ENCODE peak calls at places on chromosomes 5 and 9, in eight cellular contexts. C is mucosa of descending colon, G is endodermal cell, W is Calu3, L is PC-3, S is foreskin fibroblast, M is psoas muscle, T is cardiac fibroblast. B is an unnamed sample.

GRCh38 chr5:151619812-151620462 is 28.8 kb upstream of the FAT2 start:
- DNase-seq in C (no peak), G (peak), W (no peak), L (peak), S (no peak), M (no peak), T (no peak), B (no peak)

GRCh38 chr5:161411156-161411555 is 135.4 kb downstream of the GABRB2 start:
- DNase-seq in C (no peak), G (no peak), W (no peak), L (no peak), S (no peak), M (no peak), T (no peak), B (no peak)

GRCh38 chr9:81976351-81976750 is 12.2 kb upstream of the SPATA31D1 start:
- DNase-seq in C (no peak), G (peak), W (no peak), L (no peak), S (no peak), M (no peak), T (no peak), B (no peak)

GRCh38 chr9:469672-470040 is 255.0 kb downstream of the DOCK8 start:
- DNase-seq in C (peak), G (no peak), W (no peak), L (no peak), S (no peak), M (peak), T (no peak), B (no peak)

GRCh38 chr5:68454766-68455165 is 239.2 kb downstream of the PIK3R1 start:
- DNase-seq in C (no peak), G (no peak), W (no peak), L (no peak), S (peak), M (no peak), T (no peak), B (no peak)

GRCh38 chr9:137312852-137313325 is 10.8 kb upstream of the NRARP start:
- DNase-seq in C (peak), G (peak), W (no peak), L (no peak), S (no peak), M (no peak), T (no peak), B (no peak)

GRCh38 chr5:126464959-126465358 is 41.8 kb downstream of the GRAMD2B start:
- DNase-seq in C (peak), G (peak), W (peak), L (no peak), S (no peak), M (no peak), T (no peak), B (no peak)

GRCh38 chr5:17411436-17411835 is 86.6 kb upstream of the TAF11L2 start:
- DNase-seq in C (no peak), G (no peak), W (no peak), L (no peak), S (peak), M (no peak), T (peak), B (no peak)

GRCh38 chr9:111356567-111357244 is 26.7 kb upstream of the OR2K2 start:
- DNase-seq in C (no peak), G (no peak), W (peak), L (peak), S (peak), M (peak), T (peak), B (no peak)

GRCh38 chr9:133635506-133635902 is 659 bp upstream of the DBH start:
- DNase-seq in C (no peak), G (no peak), W (no peak), L (no peak), S (no peak), M (no peak), T (no peak), B (no peak)

GRCh38 chr9:104961238-104961637 is 33.3 kb upstream of the ABCA1 start:
- DNase-seq in C (peak), G (peak), W (peak), L (peak), S (peak), M (no peak), T (peak), B (no peak)

GRCh38 chr9:110650991-110651411 is 17.6 kb upstream of the MUSK start:
- DNase-seq in C (no peak), G (no peak), W (no peak), L (peak), S (peak), M (no peak), T (peak), B (no peak)

GRCh38 chr9:38443597-38443996 is 19.3 kb upstream of the IGFBPL1 start:
- DNase-seq in C (no peak), G (no peak), W (no peak), L (peak), S (peak), M (no peak), T (no peak), B (no peak)

GRCh38 chr5:113806823-113807222 is 293.3 kb downstream of the YTHDC2 start:
- DNase-seq in C (no peak), G (no peak), W (peak), L (no peak), S (peak), M (peak), T (peak), B (no peak)

GRCh38 chr5:14849516-14850294 is 21.9 kb downstream of the ANKH start:
- DNase-seq in C (no peak), G (no peak), W (no peak), L (peak), S (peak), M (no peak), T (no peak), B (no peak)

GRCh38 chr9:131402738-131403492 is 9.0 kb downstream of the PRRC2B start:
- DNase-seq in C (peak), G (no peak), W (peak), L (peak), S (peak), M (peak), T (peak), B (no peak)

GRCh38 chr5:72366324-72366976 is 46.3 kb downstream of the PTCD2 start:
- DNase-seq in C (no peak), G (peak), W (peak), L (peak), S (peak), M (peak), T (peak), B (no peak)

GRCh38 chr9:98236881-98237487 is 18.5 kb downstream of the TBC1D2 start:
- DNase-seq in C (no peak), G (no peak), W (no peak), L (no peak), S (no peak), M (no peak), T (no peak), B (no peak)

GRCh38 chr9:33416996-33417395 is 14.6 kb upstream of the AQP7 start:
- DNase-seq in C (no peak), G (no peak), W (no peak), L (no peak), S (no peak), M (no peak), T (no peak), B (no peak)

GRCh38 chr9:120965344-120966004 is 38.9 kb upstream of the TRAF1 start:
- DNase-seq in C (no peak), G (no peak), W (no peak), L (no peak), S (no peak), M (peak), T (peak), B (no peak)

GRCh38 chr5:148933903-148934432 is 107.6 kb downstream of the ADRB2 start:
- DNase-seq in C (no peak), G (peak), W (no peak), L (no peak), S (no peak), M (no peak), T (no peak), B (no peak)

GRCh38 chr5:88713818-88714217 is 169.2 kb downstream of the MEF2C start:
- DNase-seq in C (no peak), G (no peak), W (no peak), L (no peak), S (no peak), M (no peak), T (no peak), B (no peak)

GRCh38 chr5:78360674-78361225 is 333 bp downstream of the SCAMP1 start:
- DNase-seq in C (peak), G (peak), W (peak), L (no peak), S (no peak), M (peak), T (no peak), B (peak)

GRCh38 chr5:38448553-38449350 is 107.7 kb downstream of the LIFR start:
- DNase-seq in C (no peak), G (peak), W (no peak), L (no peak), S (peak), M (no peak), T (peak), B (no peak)

GRCh38 chr9:133701321-133701980 is 36.7 kb downstream of the SARDH start:
- DNase-seq in C (peak), G (no peak), W (no peak), L (no peak), S (peak), M (no peak), T (no peak), B (no peak)

GRCh38 chr9:72396247-72397091 is 31.5 kb upstream of the ZFAND5 start:
- DNase-seq in C (no peak), G (no peak), W (no peak), L (peak), S (peak), M (no peak), T (peak), B (no peak)

GRCh38 chr5:116557669-116558271 is 16.9 kb downstream of the SEMA6A start:
- DNase-seq in C (no peak), G (peak), W (peak), L (peak), S (peak), M (no peak), T (peak), B (no peak)

GRCh38 chr5:180113660-180114303 is 42.2 kb upstream of the RNF130 start:
- DNase-seq in C (no peak), G (no peak), W (no peak), L (no peak), S (no peak), M (no peak), T (no peak), B (no peak)

GRCh38 chr9:22446950-22447606 is 454 bp downstream of the DMRTA1 start:
- DNase-seq in C (peak), G (peak), W (peak), L (peak), S (peak), M (peak), T (peak), B (peak)

GRCh38 chr9:124062172-124062571 is 50.6 kb downstream of the LHX2 start:
- DNase-seq in C (no peak), G (peak), W (no peak), L (no peak), S (no peak), M (no peak), T (no peak), B (no peak)
- TF ChIP-seq CTCF in C (no peak), G (peak), W (no peak), L (peak), S (peak), M (no peak), T (peak), B (no peak)

DNA sequence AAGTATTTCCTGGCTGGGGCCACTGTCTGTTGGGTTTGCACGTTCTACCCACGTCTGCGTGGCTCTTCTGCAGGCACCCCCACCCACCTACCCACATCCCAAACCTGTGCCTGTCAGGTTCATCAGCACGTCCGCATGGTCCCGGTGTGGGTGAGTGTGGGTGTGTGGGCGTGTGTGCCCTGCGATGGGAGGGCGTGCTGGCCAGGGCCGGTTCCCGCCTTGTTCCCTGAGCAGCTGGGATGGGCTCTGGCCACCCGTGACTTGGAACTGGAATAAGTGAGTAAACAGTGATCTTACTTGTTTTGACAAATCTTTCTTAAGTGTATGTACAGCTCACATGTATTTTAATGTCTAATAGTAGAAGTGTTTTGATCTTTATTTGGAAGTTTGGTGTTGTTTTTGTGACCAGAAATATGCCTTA is 20.4 kb downstream of the ERGIC1 start:
- DNase-seq in C (peak), G (no peak), W (no peak), L (no peak), S (peak), M (peak), T (peak), B (no peak)
- TF ChIP-seq CTCF in C (no peak), G (no peak), W (no peak), L (no peak), S (no peak), M (no peak), T (no peak), B (no peak)

GRCh38 chr5:36734422-36734821 is 128.0 kb downstream of the SLC1A3 start:
- DNase-seq in C (no peak), G (no peak), W (peak), L (peak), S (peak), M (no peak), T (peak), B (no peak)
- TF ChIP-seq CTCF in C (no peak), G (peak), W (peak), L (peak), S (no peak), M (peak), T (no peak), B (no peak)

GRCh38 chr5:28810751-28811136 is 1772.4 kb upstream of the CDH9 start:
- DNase-seq in C (no peak), G (no peak), W (no peak), L (peak), S (no peak), M (no peak), T (no peak), B (no peak)
- TF ChIP-seq CTCF in C (no peak), G (peak), W (no peak), L (peak), S (no peak), M (no peak), T (no peak), B (no peak)

DNA sequence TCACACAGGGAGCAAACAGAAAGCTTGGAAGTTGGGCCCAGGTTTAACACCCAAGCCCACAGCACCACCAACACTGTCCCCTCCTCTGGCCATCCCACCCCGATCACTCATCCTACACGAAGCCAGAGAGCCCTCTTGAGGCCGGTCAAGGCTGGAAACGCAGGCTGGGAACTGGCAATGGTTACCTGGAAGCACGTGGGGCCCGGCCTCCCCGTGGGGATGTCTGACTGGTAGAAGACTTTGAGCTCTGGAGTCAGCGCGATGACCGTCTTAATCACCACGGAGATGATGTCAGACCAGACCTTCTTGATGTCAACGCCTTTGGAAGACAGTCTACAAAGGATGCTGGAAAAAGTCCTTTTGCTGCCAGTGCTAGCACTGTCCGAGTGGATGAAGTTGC is 104.1 kb downstream of the TTLL11 start:
- DNase-seq in C (no peak), G (peak), W (peak), L (peak), S (peak), M (no peak), T (peak), B (no peak)
- TF ChIP-seq CTCF in C (no peak), G (peak), W (no peak), L (peak), S (peak), M (no peak), T (no peak), B (no peak)